ENCODE peak calls at places on chromosomes 2 and 18, in seven cellular contexts. D is pancreas, H is astrocyte of the cerebellum, Q is fibroblast of lung, K is cardiac muscle cell, A is AG04450, W is brain microvascular endothelial cell. J is an unnamed sample.

GRCh38 chr2:235433860-235434259 is 60.0 kb upstream of the AGAP1 start:
- DNase-seq in D (peak; percentile 61), H (no peak), Q (peak; percentile 24), K (peak; percentile 46), A (no peak), W (peak; percentile 5), J (no peak)

GRCh38 chr2:199329466-199329865 is 128.3 kb downstream of the SATB2 start:
- DNase-seq in D (no peak), H (peak; percentile 36), Q (peak; percentile 82), K (peak; percentile 33), A (no peak), W (peak; percentile 33), J (no peak)

GRCh38 chr2:191319181-191319580 is 74.0 kb downstream of the MYO1B start:
- DNase-seq in D (no peak), H (no peak), Q (peak; percentile 73), K (no peak), A (no peak), W (peak; percentile 73), J (no peak)

GRCh38 chr18:13608791-13609552 is 117.4 kb downstream of the FAM210A start:
- DNase-seq in D (no peak), H (no peak), Q (no peak), K (no peak), A (no peak), W (no peak), J (no peak)

GRCh38 chr2:127134833-127135830 is 28.2 kb upstream of the BIN1 start:
- DNase-seq in D (no peak), H (no peak), Q (no peak), K (no peak), A (no peak), W (no peak), J (no peak)

GRCh38 chr18:54140641-54141040 is 83.8 kb downstream of the MBD2 start:
- DNase-seq in D (no peak), H (no peak), Q (peak; percentile 73), K (peak; percentile 28), A (no peak), W (no peak), J (no peak)

GRCh38 chr2:218959761-218960195 is 312 bp downstream of the CDK5R2 start:
- DNase-seq in D (no peak), H (no peak), Q (no peak), K (no peak), A (no peak), W (no peak), J (no peak)

GRCh38 chr18:463442-464310 is 36.8 kb downstream of the COLEC12 start:
- DNase-seq in D (no peak), H (no peak), Q (peak; percentile 40), K (peak; percentile 40), A (no peak), W (no peak), J (no peak)

GRCh38 chr2:191857406-191857805 is 10.5 kb upstream of the CAVIN2 start:
- DNase-seq in D (no peak), H (peak; percentile 32), Q (peak; percentile 85), K (no peak), A (peak; percentile 59), W (no peak), J (no peak)

GRCh38 chr2:239949537-239949936 is 75.6 kb downstream of the NDUFA10 start:
- DNase-seq in D (no peak), H (no peak), Q (no peak), K (no peak), A (no peak), W (no peak), J (no peak)

GRCh38 chr2:46126571-46126970 is 170.6 kb upstream of the EPAS1 start:
- DNase-seq in D (no peak), H (no peak), Q (no peak), K (no peak), A (no peak), W (no peak), J (no peak)

GRCh38 chr18:55593888-55594287 is 5.9 kb upstream of the TCF4 start:
- DNase-seq in D (no peak), H (no peak), Q (peak; percentile 36), K (no peak), A (no peak), W (no peak), J (no peak)

GRCh38 chr2:10235909-10236550 is 66.7 kb upstream of the HPCAL1 start:
- DNase-seq in D (no peak), H (no peak), Q (no peak), K (no peak), A (no peak), W (no peak), J (no peak)

GRCh38 chr2:97728091-97728596 is 14.8 kb downstream of the ZAP70 start:
- DNase-seq in D (no peak), H (no peak), Q (no peak), K (peak; percentile 42), A (no peak), W (no peak), J (no peak)

GRCh38 chr2:40043191-40043590 is 264.1 kb upstream of the THUMPD2 start:
- DNase-seq in D (no peak), H (no peak), Q (peak; percentile 81), K (peak; percentile 11), A (no peak), W (peak; percentile 74), J (no peak)

GRCh38 chr2:17107131-17107530 is 411.1 kb downstream of the RAD51AP2 start:
- DNase-seq in D (no peak), H (peak; percentile 49), Q (peak; percentile 78), K (no peak), A (peak; percentile 63), W (no peak), J (no peak)

GRCh38 chr2:225582355-225583116 is 183.0 kb downstream of the NYAP2 start:
- DNase-seq in D (no peak), H (no peak), Q (no peak), K (no peak), A (no peak), W (no peak), J (no peak)

GRCh38 chr18:62809900-62810299 is 94.6 kb downstream of the PHLPP1 start:
- DNase-seq in D (no peak), H (no peak), Q (peak; percentile 13), K (no peak), A (no peak), W (no peak), J (no peak)

GRCh38 chr2:112048887-112049286 is 6.2 kb upstream of the TMEM87B start:
- DNase-seq in D (no peak), H (peak; percentile 57), Q (peak; percentile 56), K (peak; percentile 78), A (no peak), W (peak; percentile 59), J (peak; percentile 41)

GRCh38 chr2:172462393-172463381 is 35.3 kb downstream of the ITGA6 start:
- DNase-seq in D (no peak), H (no peak), Q (no peak), K (no peak), A (no peak), W (no peak), J (no peak)

GRCh38 chr18:23259701-23260661 is 124.7 kb downstream of the CABLES1 start:
- DNase-seq in D (peak; percentile 62), H (no peak), Q (peak; percentile 85), K (peak; percentile 93), A (peak; percentile 37), W (peak; percentile 75), J (peak; percentile 59)

GRCh38 chr2:5977477-5977876 is 285.3 kb downstream of the SOX11 start:
- DNase-seq in D (no peak), H (no peak), Q (no peak), K (no peak), A (no peak), W (no peak), J (no peak)

DNA sequence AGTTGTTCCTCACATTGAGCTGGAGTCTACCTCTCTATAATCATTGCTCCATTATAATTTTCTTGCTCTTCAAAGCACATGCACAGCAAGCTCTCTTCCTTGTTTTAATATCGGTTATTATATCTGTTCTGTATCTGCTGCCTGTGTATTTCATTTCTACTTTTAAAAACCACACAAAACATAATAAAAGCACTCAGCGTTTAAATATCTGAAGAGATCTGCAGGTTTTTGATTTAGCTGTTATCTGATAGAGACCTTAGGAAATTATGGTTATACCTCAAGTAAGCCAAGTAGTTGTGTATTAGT is 49.0 kb downstream of the SERPINB7 start:
- DNase-seq in D (no peak), H (no peak), Q (no peak), K (no peak), A (no peak), W (no peak), J (no peak)
- TF ChIP-seq CTCF in D (no peak), H (no peak), Q (no peak), K (no peak), A (no peak), W (no peak), J (no peak)

GRCh38 chr2:163348843-163349395 is 386.9 kb downstream of the FIGN start:
- DNase-seq in D (no peak), H (no peak), Q (peak; percentile 76), K (peak; percentile 84), A (peak; percentile 8), W (peak; percentile 76), J (peak; percentile 41)
- H3K4me3 ChIP-seq in D (peak overlapping the region; percentile 32), H (peak overlapping the region; percentile 22), Q (no peak overlapping the region), K (no peak overlapping the region), A (peak overlapping the region; percentile 50), W (peak overlapping the region; percentile 42), J (peak overlapping the region; percentile 14)

GRCh38 chr2:231611273-231612198 is 18.9 kb downstream of the TEX44 start:
- DNase-seq in D (no peak), H (no peak), Q (peak; percentile 80), K (peak; percentile 44), A (no peak), W (no peak), J (no peak)
- TF ChIP-seq CTCF in D (no peak), H (peak; percentile 37), Q (peak; percentile 25), K (peak; percentile 26), A (peak; percentile 52), W (peak; percentile 60), J (peak; percentile 41)

GRCh38 chr2:230825354-230825753 is 39.4 kb upstream of the ITM2C start:
- DNase-seq in D (no peak), H (no peak), Q (no peak), K (no peak), A (no peak), W (no peak), J (no peak)

GRCh38 chr2:230823264-230823964 is 41.3 kb upstream of the ITM2C start:
- DNase-seq in D (no peak), H (no peak), Q (no peak), K (no peak), A (no peak), W (no peak), J (no peak)

GRCh38 chr2:230821261-230821990 is 43.3 kb upstream of the ITM2C start:
- DNase-seq in D (no peak), H (no peak), Q (no peak), K (no peak), A (no peak), W (no peak), J (no peak)

GRCh38 chr2:230821991-230822520 is 42.7 kb upstream of the ITM2C start:
- DNase-seq in D (no peak), H (no peak), Q (no peak), K (no peak), A (no peak), W (no peak), J (no peak)

DNA sequence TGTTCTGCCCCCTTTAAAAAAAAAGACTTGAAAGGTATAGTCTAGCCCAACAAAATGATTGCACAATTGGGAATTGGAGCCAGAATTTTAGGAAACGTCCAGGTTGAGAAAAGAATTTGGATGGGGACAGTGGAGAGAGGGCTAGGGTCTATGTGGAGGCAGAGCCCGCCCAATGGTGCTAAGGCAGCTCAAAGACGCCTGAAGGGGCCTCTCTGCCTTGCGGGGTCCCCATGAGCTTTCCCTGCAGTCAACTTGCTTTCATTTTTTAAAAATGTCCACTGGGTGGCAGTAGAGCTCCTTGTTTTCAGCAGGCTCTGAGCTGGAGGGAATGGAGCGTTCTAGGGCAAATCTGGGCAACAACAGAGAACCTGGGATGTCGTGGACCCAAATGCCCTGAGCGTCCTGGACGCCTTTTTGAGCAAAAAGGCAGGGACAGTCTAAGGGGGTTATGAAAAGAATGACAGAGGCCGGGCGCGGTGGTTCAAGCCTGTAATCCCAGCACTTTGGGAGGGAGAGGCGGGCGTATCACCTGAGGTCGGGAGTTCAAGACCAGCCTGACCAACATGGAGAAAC is 40.2 kb upstream of the ITM2C start:
- DNase-seq in D (peak; percentile 38), H (peak; percentile 78), Q (peak; percentile 71), K (peak; percentile 89), A (peak; percentile 70), W (peak; percentile 65), J (peak; percentile 59)
- H3K4me3 ChIP-seq in D (peak overlapping the region; percentile 32), H (peak overlapping the region; percentile 5), Q (peak overlapping the region; percentile 34), K (no peak overlapping the region), A (peak overlapping the region; percentile 53), W (peak overlapping the region; percentile 24), J (no peak overlapping the region)

J was measured in HFF-Myc.